ENCODE peak calls at places on chromosomes 4 and X, in ten cellular contexts. M is activated T-cell treated with anti-CD3 and anti-CD28 coated beads for 48 hours; Q is endodermal cell; L is astrocyte of the spinal cord; T is MCF 10A; D is thoracic aorta; R is activated T-helper 1 cell treated with anti-CD3 and anti-CD28 coated beads, Interleukin-2, amount 50 U/mL, for 16 hours; B is Panc1; H is mesendoderm; O is ovary. Y is an unnamed sample.

GRCh38 chr4:36269533-36269932 is 11.9 kb upstream of the DTHD1 start:
- DNase-seq in O (no peak), T (no peak), H (no peak), M (no peak), Q (no peak), R (no peak), L (no peak), D (no peak), B (no peak), Y (no peak)

GRCh38 chr4:84389406-84389805 is 109.7 kb downstream of the NKX6-1 start:
- DNase-seq in Q (no peak), H (peak; percentile 25), T (no peak), D (no peak), R (no peak), L (peak; percentile 9), O (no peak), B (no peak), M (no peak), Y (peak; percentile 0)

GRCh38 chr4:111136438-111136837 is 513.6 kb upstream of the PITX2 start:
- DNase-seq in B (no peak), L (peak; percentile 38), H (peak; percentile 61), Q (no peak), T (peak; percentile 37), O (no peak), M (no peak), R (no peak), D (no peak), Y (no peak)

GRCh38 chr4:52076731-52077130 is 25.6 kb downstream of the SPATA18 start:
- DNase-seq in D (no peak), L (no peak), O (peak; percentile 32), Q (peak; percentile 90), H (peak; percentile 76), T (no peak), B (no peak), M (no peak), R (no peak), Y (no peak)

GRCh38 chr4:186979966-186980745 is 256.5 kb upstream of the FAT1 start:
- DNase-seq in B (no peak), H (no peak), Q (no peak), T (no peak), L (no peak), M (no peak), R (no peak), D (no peak), O (no peak), Y (no peak)

GRCh38 chr4:173509031-173510001 is 20.7 kb downstream of the HAND2 start:
- DNase-seq in O (peak; percentile 81), T (no peak), M (no peak), B (no peak), R (no peak), L (no peak), D (no peak), H (peak; percentile 70), Q (peak; percentile 78), Y (no peak)

GRCh38 chrX:16484338-16484737 is 165.6 kb upstream of the S100G start:
- DNase-seq in R (no peak), O (no peak), L (peak; percentile 92), M (no peak), Q (no peak), D (no peak), T (peak; percentile 91), H (no peak), B (peak; percentile 10), Y (peak; percentile 49)

GRCh38 chrX:155052738-155053498 is 18.0 kb downstream of the CMC4 start:
- DNase-seq in T (no peak), M (no peak), B (no peak), H (no peak), D (no peak), R (no peak), O (no peak), Q (no peak), L (no peak), Y (no peak)

GRCh38 chr4:150828159-150828558 is 186.9 kb downstream of the LRBA start:
- DNase-seq in B (no peak), L (no peak), O (no peak), H (no peak), D (no peak), Q (no peak), R (peak; percentile 27), T (no peak), M (peak; percentile 31), Y (no peak)

GRCh38 chr4:122099896-122100295 is 52.2 kb upstream of the BLTP1 start:
- DNase-seq in O (no peak), H (no peak), M (no peak), L (peak; percentile 73), D (no peak), T (peak; percentile 8), R (no peak), Q (no peak), B (no peak), Y (peak; percentile 52)

GRCh38 chrX:13764765-13765164 is 30.2 kb downstream of the OFD1 start:
- DNase-seq in O (no peak), D (no peak), H (peak; percentile 58), L (peak; percentile 10), M (no peak), Q (peak; percentile 82), B (no peak), R (no peak), T (peak; percentile 17), Y (no peak)

GRCh38 chrX:68843992-68844391 is 15.2 kb downstream of the EFNB1 start:
- DNase-seq in R (no peak), H (no peak), L (no peak), Q (no peak), D (no peak), T (peak; percentile 44), O (no peak), M (no peak), B (no peak), Y (no peak)